ENCODE peak calls at places on chromosomes 4 and X, in six cellular contexts. Q, L, G, H, R and V are unnamed samples.

GRCh38 chr4:94177822-94178221 is 29.8 kb upstream of the SMARCAD1 start:
- DNase-seq in Q (no peak), L (no peak), G (no peak), H (no peak), R (no peak), V (no peak)

GRCh38 chr4:184838249-184839074 is 12.7 kb upstream of the ACSL1 start:
- DNase-seq in Q (no peak), L (no peak), G (peak; percentile 74), H (no peak), R (no peak), V (peak; percentile 32)

GRCh38 chr4:89482926-89483595 is 175.5 kb upstream of the GPRIN3 start:
- DNase-seq in Q (no peak), L (no peak), G (no peak), H (no peak), R (no peak), V (no peak)

GRCh38 chr4:129140521-129140920 is 44.6 kb downstream of the C4orf33 start:
- DNase-seq in Q (no peak), L (no peak), G (no peak), H (no peak), R (no peak), V (no peak)

GRCh38 chrX:108299101-108299591 is 139.1 kb downstream of the COL4A6 start:
- DNase-seq in Q (no peak), L (no peak), G (no peak), H (no peak), R (no peak), V (no peak)

GRCh38 chr4:185721190-185721948 is 90.6 kb downstream of the SORBS2 start:
- DNase-seq in Q (no peak), L (no peak), G (no peak), H (no peak), R (no peak), V (no peak)

GRCh38 chr4:88786011-88786410 is 88.4 kb upstream of the NAP1L5 start:
- DNase-seq in Q (no peak), L (no peak), G (no peak), H (no peak), R (no peak), V (no peak)

GRCh38 chrX:16722481-16722880 is 3.1 kb downstream of the SYAP1 start:
- DNase-seq in Q (no peak), L (no peak), G (no peak), H (no peak), R (no peak), V (peak; percentile 9)

GRCh38 chr4:88792821-88793220 is 95.2 kb upstream of the NAP1L5 start:
- DNase-seq in Q (no peak), L (no peak), G (no peak), H (no peak), R (no peak), V (no peak)

GRCh38 chr4:79209822-79210635 is 115.8 kb downstream of the NAA11 start:
- DNase-seq in Q (no peak), L (peak; percentile 69), G (no peak), H (no peak), R (no peak), V (peak; percentile 70)

GRCh38 chr4:73258668-73259551 is at the start of gene ANKRD17:
- DNase-seq in Q (peak; percentile 87), L (peak; percentile 96), G (peak; percentile 94), H (peak; percentile 67), R (peak; percentile 86), V (peak; percentile 94)

GRCh38 chrX:65451663-65452062 is 82.9 kb downstream of the LAS1L start:
- DNase-seq in Q (no peak), L (peak; percentile 63), G (peak; percentile 16), H (peak; percentile 10), R (no peak), V (peak; percentile 73)

GRCh38 chr4:83282049-83282535 is 2.5 kb downstream of the COQ2 start:
- DNase-seq in Q (peak; percentile 13), L (peak; percentile 91), G (peak; percentile 17), H (no peak), R (no peak), V (peak; percentile 78)

GRCh38 chrX:109360301-109360700 is 121.6 kb downstream of the GUCY2F start:
- DNase-seq in Q (no peak), L (no peak), G (no peak), H (no peak), R (no peak), V (no peak)

GRCh38 chr4:76892601-76893000 is 5.3 kb downstream of the SOWAHB start:
- DNase-seq in Q (no peak), L (no peak), G (no peak), H (no peak), R (no peak), V (peak; percentile 74)

GRCh38 chrX:119638725-119639471 is 32.7 kb upstream of the NKRF start:
- DNase-seq in Q (no peak), L (peak; percentile 21), G (no peak), H (no peak), R (no peak), V (no peak)

GRCh38 chr4:56727150-56727549 is 46.1 kb upstream of the HOPX start:
- DNase-seq in Q (no peak), L (no peak), G (no peak), H (no peak), R (no peak), V (no peak)

GRCh38 chr4:100462206-100462605 is 55.6 kb downstream of the EMCN start:
- DNase-seq in Q (no peak), L (no peak), G (no peak), H (no peak), R (no peak), V (peak; percentile 3)

GRCh38 chr4:951594-952468 is 19.6 kb downstream of the TMEM175 start:
- DNase-seq in Q (no peak), L (no peak), G (no peak), H (no peak), R (no peak), V (no peak)

GRCh38 chrX:41333744-41333993 is 293 bp upstream of the DDX3X start:
- DNase-seq in Q (peak; percentile 40), L (peak; percentile 91), G (no peak), H (peak; percentile 64), R (peak; percentile 88), V (no peak)

GRCh38 chr4:155008389-155008788 is 200.0 kb upstream of the NPY2R start:
- DNase-seq in Q (no peak), L (no peak), G (no peak), H (no peak), R (no peak), V (no peak)

GRCh38 chrX:39336709-39337294 is 535.5 kb downstream of the MID1IP1 start:
- DNase-seq in Q (no peak), L (peak; percentile 17), G (no peak), H (no peak), R (no peak), V (no peak)

GRCh38 chr4:17323619-17324400 is 188.1 kb downstream of the QDPR start:
- DNase-seq in Q (no peak), L (no peak), G (no peak), H (no peak), R (no peak), V (no peak)

GRCh38 chrX:119728487-119728886 is 29.9 kb upstream of the SOWAHD start:
- DNase-seq in Q (no peak), L (peak; percentile 17), G (no peak), H (no peak), R (no peak), V (peak; percentile 57)

GRCh38 chr4:15755321-15755750 is 22.8 kb upstream of the CD38 start:
- DNase-seq in Q (no peak), L (no peak), G (peak; percentile 44), H (no peak), R (no peak), V (no peak)

GRCh38 chr4:42327323-42327722 is 70.0 kb upstream of the SHISA3 start:
- DNase-seq in Q (no peak), L (no peak), G (no peak), H (no peak), R (no peak), V (no peak)

GRCh38 chrX:2928127-2928582 is 984 bp downstream of the ARSD start:
- DNase-seq in Q (no peak), L (no peak), G (no peak), H (no peak), R (no peak), V (no peak)

GRCh38 chr4:110869114-110869513 is 246.2 kb upstream of the PITX2 start:
- DNase-seq in Q (no peak), L (no peak), G (no peak), H (no peak), R (no peak), V (no peak)

GRCh38 chr4:185318679-185319078 is 77.0 kb downstream of the LRP2BP start:
- DNase-seq in Q (no peak), L (no peak), G (no peak), H (no peak), R (no peak), V (no peak)

GRCh38 chrX:42748067-42748850 is 29.7 kb downstream of the PPP1R2C start:
- DNase-seq in Q (no peak), L (no peak), G (no peak), H (no peak), R (no peak), V (no peak)

GRCh38 chr4:35025152-35025834 is 1219.0 kb downstream of the ARAP2 start:
- DNase-seq in Q (no peak), L (no peak), G (no peak), H (no peak), R (no peak), V (no peak)

GRCh38 chr4:182770969-182771330 is 146.2 kb downstream of the DCTD start:
- DNase-seq in Q (no peak), L (no peak), G (no peak), H (no peak), R (no peak), V (no peak)

GRCh38 chrX:153800746-153801145 is 6.3 kb downstream of the SSR4 start:
- DNase-seq in Q (no peak), L (no peak), G (no peak), H (no peak), R (no peak), V (no peak)

GRCh38 chr4:10080874-10081606 is 35.6 kb downstream of the WDR1 start:
- DNase-seq in Q (no peak), L (no peak), G (no peak), H (no peak), R (no peak), V (no peak)